ENCODE peak calls at places on chromosomes 5 and 9, in nine cellular contexts. D, P, Y, G, M, R, J, U and S are unnamed samples.

GRCh38 chr5:67209141-67209771 is 12.7 kb upstream of the CD180 start:
- DNase-seq in P (peak), D (peak), G (no peak), M (peak), U (peak), J (peak), R (peak), Y (peak), S (peak)

GRCh38 chr9:93965830-93966577 is 10.8 kb upstream of the BARX1 start:
- DNase-seq in U (peak), Y (no peak), G (no peak), P (no peak), J (no peak), M (no peak), D (no peak), R (no peak), S (peak)

GRCh38 chr9:93263334-93264229 is 79.6 kb downstream of the WNK2 start:
- DNase-seq in Y (no peak), G (peak), P (no peak), U (no peak), M (no peak), D (peak), J (no peak), R (peak), S (peak)

GRCh38 chr5:158286827-158287226 is 427.9 kb upstream of the CLINT1 start:
- DNase-seq in R (no peak), U (no peak), M (no peak), P (no peak), J (no peak), Y (no peak), G (no peak), D (no peak), S (no peak)

GRCh38 chr9:28921857-28922500 is 1348.7 kb upstream of the C9orf72 start:
- DNase-seq in R (no peak), G (no peak), J (no peak), P (no peak), M (no peak), Y (no peak), D (peak), U (no peak), S (no peak)

GRCh38 chr5:179318193-179318955 is 26.9 kb downstream of the ADAMTS2 start:
- DNase-seq in Y (no peak), D (peak), J (no peak), P (no peak), M (no peak), U (no peak), R (no peak), G (peak), S (no peak)

GRCh38 chr9:35686222-35687203 is 3.2 kb downstream of the TPM2 start:
- DNase-seq in R (no peak), J (no peak), Y (no peak), P (no peak), M (no peak), D (peak), G (no peak), U (no peak), S (no peak)

GRCh38 chr5:68431601-68432337 is 216.2 kb downstream of the PIK3R1 start:
- DNase-seq in G (no peak), R (no peak), P (no peak), D (no peak), J (no peak), Y (no peak), U (no peak), M (no peak), S (no peak)

GRCh38 chr5:73751254-73751914 is 125.4 kb downstream of the ARHGEF28 start:
- DNase-seq in D (no peak), G (no peak), M (no peak), U (no peak), Y (no peak), J (no peak), P (no peak), R (no peak), S (no peak)